ENCODE peak calls at places on chromosomes 16 and 17, in seven cellular contexts. One of them, this sample, is unnamed.

GRCh38 chr16:9092282-9092962 is 978 bp downstream of the HAPSTR1 start:
- DNase-seq in GM23338: peak; percentile 66
- DNase-seq in HCT116: no peak
- DNase-seq in HepG2: peak; percentile 41
- DNase-seq in SK-N-SH: peak; percentile 73
- DNase-seq in GM12878: no peak
- DNase-seq in K562: peak; percentile 66
- DNase-seq in this sample: no peak

GRCh38 chr17:64496348-64496785 is 487 bp downstream of the POLG2 start:
- DNase-seq in GM23338: peak; percentile 21
- DNase-seq in HCT116: no peak
- DNase-seq in HepG2: no peak
- DNase-seq in SK-N-SH: no peak
- DNase-seq in GM12878: no peak
- DNase-seq in K562: no peak
- DNase-seq in this sample: no peak

GRCh38 chr17:41057547-41057946 is 2.4 kb downstream of the KRTAP2-3 start:
- DNase-seq in GM23338: no peak
- DNase-seq in HCT116: no peak
- DNase-seq in HepG2: no peak
- DNase-seq in SK-N-SH: no peak
- DNase-seq in GM12878: no peak
- DNase-seq in K562: no peak
- DNase-seq in this sample: no peak

GRCh38 chr16:15658149-15658548 is 8.1 kb downstream of the NDE1 start:
- DNase-seq in GM23338: peak; percentile 7
- DNase-seq in HCT116: no peak
- DNase-seq in HepG2: no peak
- DNase-seq in SK-N-SH: no peak
- DNase-seq in GM12878: no peak
- DNase-seq in K562: no peak
- DNase-seq in this sample: no peak

GRCh38 chr17:61201211-61201610 is 198.4 kb upstream of the TBX2 start:
- DNase-seq in GM23338: no peak
- DNase-seq in HCT116: no peak
- DNase-seq in HepG2: peak; percentile 44
- DNase-seq in SK-N-SH: no peak
- DNase-seq in GM12878: no peak
- DNase-seq in K562: no peak
- DNase-seq in this sample: peak; percentile 60

GRCh38 chr17:72697602-72698146 is 394.8 kb downstream of the SLC39A11 start:
- DNase-seq in GM23338: no peak
- DNase-seq in HCT116: no peak
- DNase-seq in HepG2: peak; percentile 95
- DNase-seq in SK-N-SH: peak; percentile 75
- DNase-seq in GM12878: no peak
- DNase-seq in K562: no peak
- DNase-seq in this sample: no peak

GRCh38 chr16:53912155-53912554 is 208.2 kb downstream of the FTO start:
- DNase-seq in GM23338: no peak
- DNase-seq in HCT116: no peak
- DNase-seq in HepG2: no peak
- DNase-seq in SK-N-SH: no peak
- DNase-seq in GM12878: peak; percentile 2
- DNase-seq in K562: no peak
- DNase-seq in this sample: no peak

GRCh38 chr17:9424071-9424640 is 151.5 kb downstream of the STX8 start:
- DNase-seq in GM23338: peak; percentile 84
- DNase-seq in HCT116: no peak
- DNase-seq in HepG2: no peak
- DNase-seq in SK-N-SH: no peak
- DNase-seq in GM12878: no peak
- DNase-seq in K562: no peak
- DNase-seq in this sample: no peak

GRCh38 chr17:34195987-34196386 is 59.1 kb upstream of the CCL2 start:
- DNase-seq in GM23338: no peak
- DNase-seq in HCT116: no peak
- DNase-seq in HepG2: no peak
- DNase-seq in SK-N-SH: no peak
- DNase-seq in GM12878: no peak
- DNase-seq in K562: no peak
- DNase-seq in this sample: no peak

GRCh38 chr16:68275611-68276191 is 11.4 kb downstream of the SLC7A6 start:
- DNase-seq in GM23338: no peak
- DNase-seq in HCT116: no peak
- DNase-seq in HepG2: peak; percentile 35
- DNase-seq in SK-N-SH: no peak
- DNase-seq in GM12878: peak; percentile 96
- DNase-seq in K562: no peak
- DNase-seq in this sample: no peak

GRCh38 chr17:74455025-74455585 is 11.3 kb upstream of the CD300A start:
- DNase-seq in GM23338: peak; percentile 44
- DNase-seq in HCT116: no peak
- DNase-seq in HepG2: no peak
- DNase-seq in SK-N-SH: no peak
- DNase-seq in GM12878: no peak
- DNase-seq in K562: no peak
- DNase-seq in this sample: no peak

GRCh38 chr16:86353185-86353584 is 157.1 kb upstream of the FOXF1 start:
- DNase-seq in GM23338: no peak
- DNase-seq in HCT116: no peak
- DNase-seq in HepG2: no peak
- DNase-seq in SK-N-SH: no peak
- DNase-seq in GM12878: no peak
- DNase-seq in K562: no peak
- DNase-seq in this sample: no peak

GRCh38 chr16:89917773-89918452 is 749 bp upstream of the MC1R start:
- DNase-seq in GM23338: peak; percentile 73
- DNase-seq in HCT116: peak; percentile 96
- DNase-seq in HepG2: peak; percentile 90
- DNase-seq in SK-N-SH: peak; percentile 82
- DNase-seq in GM12878: peak; percentile 73
- DNase-seq in K562: peak; percentile 53
- DNase-seq in this sample: no peak

GRCh38 chr16:2468725-2469398 is 2.2 kb upstream of the NTN3 start:
- DNase-seq in GM23338: peak; percentile 42
- DNase-seq in HCT116: no peak
- DNase-seq in HepG2: no peak
- DNase-seq in SK-N-SH: peak; percentile 89
- DNase-seq in GM12878: peak; percentile 49
- DNase-seq in K562: peak; percentile 30
- DNase-seq in this sample: no peak

GRCh38 chr16:4892356-4893102 is 44.4 kb downstream of the PPL start:
- DNase-seq in GM23338: no peak
- DNase-seq in HCT116: no peak
- DNase-seq in HepG2: no peak
- DNase-seq in SK-N-SH: no peak
- DNase-seq in GM12878: no peak
- DNase-seq in K562: peak; percentile 43
- DNase-seq in this sample: no peak
- TF ChIP-seq REST in GM23338: no peak
- TF ChIP-seq REST in HCT116: no peak
- TF ChIP-seq REST in HepG2: no peak
- TF ChIP-seq REST in SK-N-SH: no peak
- TF ChIP-seq REST in GM12878: no peak
- TF ChIP-seq REST in K562: no peak
- TF ChIP-seq REST in this sample: no peak

DNA sequence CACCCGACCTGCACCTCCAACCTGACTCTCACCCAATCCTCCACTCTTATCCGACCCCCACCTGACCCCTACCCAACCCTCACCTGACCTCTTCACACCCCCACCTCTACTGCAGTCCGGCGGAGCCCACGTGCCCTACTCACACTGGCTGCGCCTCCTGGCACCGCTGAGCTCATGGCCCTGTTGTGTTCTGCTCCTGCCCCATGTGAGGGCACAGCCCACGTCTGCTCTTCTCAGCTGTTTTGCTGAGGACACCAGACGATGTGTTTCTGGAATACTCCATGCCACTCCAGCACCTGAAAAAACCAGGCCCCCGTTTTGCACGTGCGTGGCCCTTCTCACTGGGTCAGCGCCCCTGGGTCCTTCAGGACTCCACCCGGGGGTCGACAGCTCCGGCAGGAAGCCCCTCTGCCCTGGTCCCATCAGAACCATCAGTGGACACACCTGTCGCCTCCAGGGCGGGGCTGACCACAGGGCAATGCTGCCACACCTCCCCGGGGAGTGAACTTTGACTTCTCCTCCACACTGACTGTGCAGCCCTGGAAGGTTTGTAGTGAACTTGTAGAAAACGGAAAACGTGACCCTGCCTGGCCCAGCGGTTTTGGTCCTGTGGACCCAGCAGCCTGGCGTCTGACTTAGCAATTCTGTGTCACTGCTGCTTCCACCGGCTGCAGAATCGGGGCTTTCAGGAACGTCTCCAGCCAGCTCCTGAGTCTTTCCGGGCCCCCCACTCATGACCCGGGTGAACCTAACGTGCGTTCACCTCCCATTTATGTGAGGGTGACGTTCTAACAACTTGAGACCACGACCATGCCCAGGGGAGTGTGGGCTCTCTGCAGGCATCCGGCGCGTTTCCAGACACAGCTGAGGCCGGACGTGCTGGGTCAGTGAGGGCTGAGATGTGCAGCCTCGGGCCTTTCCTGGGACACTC is 5.7 kb upstream of the RAB40B start:
- DNase-seq in GM23338: no peak
- DNase-seq in HCT116: no peak
- DNase-seq in HepG2: peak; percentile 69
- DNase-seq in SK-N-SH: no peak
- DNase-seq in GM12878: no peak
- DNase-seq in K562: no peak
- DNase-seq in this sample: no peak
- TF ChIP-seq POLR2AphosphoS5 in GM23338: no peak
- TF ChIP-seq POLR2AphosphoS5 in HCT116: no peak
- TF ChIP-seq POLR2AphosphoS5 in HepG2: no peak
- TF ChIP-seq POLR2AphosphoS5 in SK-N-SH: no peak
- TF ChIP-seq POLR2AphosphoS5 in GM12878: no peak
- TF ChIP-seq POLR2AphosphoS5 in K562: no peak
- TF ChIP-seq POLR2AphosphoS5 in this sample: no peak

GRCh38 chr16:21645261-21645721 is 7.1 kb downstream of the IGSF6 start:
- DNase-seq in GM23338: no peak
- DNase-seq in HCT116: no peak
- DNase-seq in HepG2: no peak
- DNase-seq in SK-N-SH: no peak
- DNase-seq in GM12878: peak; percentile 69
- DNase-seq in K562: no peak
- DNase-seq in this sample: no peak

GRCh38 chr16:21646721-21647561 is 5.5 kb downstream of the IGSF6 start:
- DNase-seq in GM23338: no peak
- DNase-seq in HCT116: no peak
- DNase-seq in HepG2: no peak
- DNase-seq in SK-N-SH: no peak
- DNase-seq in GM12878: peak; percentile 99
- DNase-seq in K562: no peak
- DNase-seq in this sample: no peak

GRCh38 chr16:21644674-21645073 is 7.7 kb downstream of the IGSF6 start:
- DNase-seq in GM23338: no peak
- DNase-seq in HCT116: no peak
- DNase-seq in HepG2: no peak
- DNase-seq in SK-N-SH: no peak
- DNase-seq in GM12878: no peak
- DNase-seq in K562: no peak
- DNase-seq in this sample: no peak

GRCh38 chr16:21647562-21648164 is 4.7 kb downstream of the IGSF6 start:
- DNase-seq in GM23338: no peak
- DNase-seq in HCT116: no peak
- DNase-seq in HepG2: peak; percentile 45
- DNase-seq in SK-N-SH: no peak
- DNase-seq in GM12878: no peak
- DNase-seq in K562: no peak
- DNase-seq in this sample: no peak

GRCh38 chr16:21646091-21646490 is 6.3 kb downstream of the IGSF6 start:
- DNase-seq in GM23338: no peak
- DNase-seq in HCT116: no peak
- DNase-seq in HepG2: no peak
- DNase-seq in SK-N-SH: no peak
- DNase-seq in GM12878: no peak
- DNase-seq in K562: no peak
- DNase-seq in this sample: no peak
- H3K4me1 ChIP-seq in GM23338: no peaks in the 10 kb centered on the region
- H3K4me1 ChIP-seq in HCT116: no peaks in the 10 kb centered on the region
- H3K4me1 ChIP-seq in HepG2: peaks cover 23% of the 10 kb centered on the region
- H3K4me1 ChIP-seq in SK-N-SH: peaks cover 5% of the 10 kb centered on the region
- H3K4me1 ChIP-seq in GM12878: peaks cover 33% of the 10 kb centered on the region
- H3K4me1 ChIP-seq in K562: no peaks in the 10 kb centered on the region
- H3K4me1 ChIP-seq in this sample: peaks cover 2% of the 10 kb centered on the region

DNA sequence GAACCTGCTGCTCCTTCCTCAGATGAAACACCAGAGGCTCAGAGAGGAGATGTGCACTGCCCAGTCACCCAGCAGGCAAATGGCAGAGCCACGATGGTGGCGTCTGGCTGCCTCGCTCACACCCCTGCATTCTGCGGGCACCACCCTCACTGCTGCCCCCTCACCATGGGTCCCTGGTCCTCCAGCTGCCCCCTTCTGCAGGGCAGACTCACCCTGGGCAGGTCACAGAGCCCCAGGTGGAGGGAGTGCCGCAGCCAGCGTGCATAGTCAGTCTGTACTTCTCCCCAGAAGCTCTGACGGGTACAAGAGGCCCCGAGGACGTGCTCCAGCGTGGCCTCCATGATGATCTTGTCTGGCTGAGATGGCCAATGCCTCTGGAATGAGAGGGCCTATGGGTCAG is 52.9 kb downstream of the RMI2 start:
- DNase-seq in GM23338: no peak
- DNase-seq in HCT116: no peak
- DNase-seq in HepG2: no peak
- DNase-seq in SK-N-SH: peak; percentile 16
- DNase-seq in GM12878: no peak
- DNase-seq in K562: no peak
- DNase-seq in this sample: no peak
- TF ChIP-seq REST in GM23338: no peak
- TF ChIP-seq REST in HCT116: no peak
- TF ChIP-seq REST in HepG2: no peak
- TF ChIP-seq REST in SK-N-SH: no peak
- TF ChIP-seq REST in GM12878: no peak
- TF ChIP-seq REST in K562: no peak
- TF ChIP-seq REST in this sample: no peak

GRCh38 chr16:10386517-10387377 is 886 bp downstream of the ATF7IP2 start:
- DNase-seq in GM23338: no peak
- DNase-seq in HCT116: no peak
- DNase-seq in HepG2: peak; percentile 51
- DNase-seq in SK-N-SH: no peak
- DNase-seq in GM12878: peak; percentile 5
- DNase-seq in K562: no peak
- DNase-seq in this sample: no peak

GRCh38 chr16:10383626-10384025 is 2.2 kb upstream of the ATF7IP2 start:
- DNase-seq in GM23338: no peak
- DNase-seq in HCT116: no peak
- DNase-seq in HepG2: no peak
- DNase-seq in SK-N-SH: no peak
- DNase-seq in GM12878: no peak
- DNase-seq in K562: no peak
- DNase-seq in this sample: no peak

GRCh38 chr16:10387378-10387681 is 1.5 kb downstream of the ATF7IP2 start:
- DNase-seq in GM23338: no peak
- DNase-seq in HCT116: no peak
- DNase-seq in HepG2: no peak
- DNase-seq in SK-N-SH: no peak
- DNase-seq in GM12878: no peak
- DNase-seq in K562: no peak
- DNase-seq in this sample: no peak

GRCh38 chr16:10388987-10389386 is 3.1 kb downstream of the ATF7IP2 start:
- DNase-seq in GM23338: no peak
- DNase-seq in HCT116: no peak
- DNase-seq in HepG2: no peak
- DNase-seq in SK-N-SH: no peak
- DNase-seq in GM12878: no peak
- DNase-seq in K562: no peak
- DNase-seq in this sample: no peak

GRCh38 chr16:10385725-10386516 is at the start of gene ATF7IP2:
- DNase-seq in GM23338: peak; percentile 99
- DNase-seq in HCT116: peak; percentile 87
- DNase-seq in HepG2: peak; percentile 98
- DNase-seq in SK-N-SH: peak; percentile 87
- DNase-seq in GM12878: peak; percentile 80
- DNase-seq in K562: peak; percentile 96
- DNase-seq in this sample: peak; percentile 80
- TF ChIP-seq POLR2AphosphoS5 in GM23338: peak; percentile 99
- TF ChIP-seq POLR2AphosphoS5 in HCT116: peak; percentile 98
- TF ChIP-seq POLR2AphosphoS5 in HepG2: peak; percentile 100
- TF ChIP-seq POLR2AphosphoS5 in SK-N-SH: no peak
- TF ChIP-seq POLR2AphosphoS5 in GM12878: peak; percentile 97
- TF ChIP-seq POLR2AphosphoS5 in K562: peak; percentile 90
- TF ChIP-seq POLR2AphosphoS5 in this sample: peak; percentile 97

This sample was measured in Panc1.